ENCODE peak calls at places on chromosomes 5 and 9, in four cellular contexts. H is HTR-8/SVneo; G is pons; R is effector memory CD4-positive, alpha-beta T cell. X is an unnamed sample.

GRCh38 chr9:131447600-131447999 is 53.7 kb downstream of the PRRC2B start:
- DNase-seq in H (no peak), G (no peak), R (no peak), X (no peak)

GRCh38 chr5:18985397-18985796 is 1002.6 kb downstream of the CDH18 start:
- DNase-seq in H (no peak), G (peak), R (no peak), X (no peak)

GRCh38 chr5:21807953-21808352 is 1045.2 kb downstream of the CDH12 start:
- DNase-seq in H (no peak), G (no peak), R (no peak), X (no peak)

GRCh38 chr5:108728566-108729305 is 19.0 kb upstream of the FER start:
- DNase-seq in H (no peak), G (peak), R (peak), X (no peak)

GRCh38 chr5:107874810-107875209 is 204.1 kb upstream of the EFNA5 start:
- DNase-seq in H (no peak), G (no peak), R (no peak), X (no peak)

GRCh38 chr5:115838885-115839518 is 2.4 kb downstream of the ATG12 start:
- DNase-seq in H (peak), G (peak), R (peak), X (no peak)

GRCh38 chr5:172429201-172429940 is 25.0 kb downstream of the SH3PXD2B start:
- DNase-seq in H (no peak), G (no peak), R (no peak), X (no peak)

GRCh38 chr5:172498431-172499129 is 44.3 kb upstream of the SH3PXD2B start:
- DNase-seq in H (no peak), G (no peak), R (no peak), X (no peak)

X was measured in 8988T.